ENCODE peak calls at places on chromosomes 11 and 22, in ten cellular contexts. B is HCT116; H is RWPE1; W is neural progenitor cell; U is A549; V is CD8-positive, alpha-beta memory T cell; T is left lung; Y is pancreas; X is prostate gland; Q is body of pancreas. N is an unnamed sample.

GRCh38 chr11:102564110-102564509 is 33.6 kb upstream of the MMP7 start:
- DNase-seq in B (peak), H (peak), W (no peak), U (peak), V (no peak), T (no peak), Y (no peak), X (no peak), Q (no peak), N (peak)

GRCh38 chr22:50621491-50621880 is 6.5 kb downstream of the ARSA start:
- DNase-seq in B (no peak), H (no peak), W (no peak), U (no peak), V (peak), T (no peak), Y (no peak), X (no peak), Q (no peak), N (no peak)

GRCh38 chr11:1195690-1196515 is 27.0 kb upstream of the MUC5B start:
- DNase-seq in B (no peak), H (no peak), W (no peak), U (no peak), V (peak), T (peak), Y (peak), X (no peak), Q (peak), N (no peak)

GRCh38 chr22:21951931-21952465 is 650 bp downstream of the PPM1F start:
- DNase-seq in B (no peak), H (no peak), W (peak), U (no peak), V (no peak), T (peak), Y (peak), X (peak), Q (peak), N (no peak)

GRCh38 chr11:124882339-124883071 is 15.2 kb downstream of the ROBO4 start:
- DNase-seq in B (no peak), H (no peak), W (no peak), U (no peak), V (peak), T (no peak), Y (no peak), X (no peak), Q (no peak), N (no peak)

GRCh38 chr11:111966678-111967077 is 29.5 kb downstream of the DIXDC1 start:
- DNase-seq in B (no peak), H (no peak), W (no peak), U (no peak), V (no peak), T (no peak), Y (no peak), X (no peak), Q (no peak), N (no peak)

GRCh38 chr11:73143126-73143838 is 1.2 kb upstream of the FCHSD2 start:
- DNase-seq in B (no peak), H (no peak), W (peak), U (no peak), V (no peak), T (no peak), Y (no peak), X (no peak), Q (peak), N (no peak)

GRCh38 chr11:102940714-102941588 is 14.6 kb downstream of the MMP13 start:
- DNase-seq in B (peak), H (peak), W (peak), U (peak), V (peak), T (no peak), Y (no peak), X (peak), Q (peak), N (no peak)

GRCh38 chr11:19903620-19904069 is 191.0 kb downstream of the NAV2 start:
- DNase-seq in B (peak), H (peak), W (peak), U (peak), V (no peak), T (peak), Y (peak), X (peak), Q (peak), N (no peak)

GRCh38 chr22:22756109-22756508 is 111.7 kb downstream of the GGTLC2 start:
- DNase-seq in B (no peak), H (no peak), W (no peak), U (no peak), V (no peak), T (no peak), Y (no peak), X (no peak), Q (no peak), N (no peak)

DNA sequence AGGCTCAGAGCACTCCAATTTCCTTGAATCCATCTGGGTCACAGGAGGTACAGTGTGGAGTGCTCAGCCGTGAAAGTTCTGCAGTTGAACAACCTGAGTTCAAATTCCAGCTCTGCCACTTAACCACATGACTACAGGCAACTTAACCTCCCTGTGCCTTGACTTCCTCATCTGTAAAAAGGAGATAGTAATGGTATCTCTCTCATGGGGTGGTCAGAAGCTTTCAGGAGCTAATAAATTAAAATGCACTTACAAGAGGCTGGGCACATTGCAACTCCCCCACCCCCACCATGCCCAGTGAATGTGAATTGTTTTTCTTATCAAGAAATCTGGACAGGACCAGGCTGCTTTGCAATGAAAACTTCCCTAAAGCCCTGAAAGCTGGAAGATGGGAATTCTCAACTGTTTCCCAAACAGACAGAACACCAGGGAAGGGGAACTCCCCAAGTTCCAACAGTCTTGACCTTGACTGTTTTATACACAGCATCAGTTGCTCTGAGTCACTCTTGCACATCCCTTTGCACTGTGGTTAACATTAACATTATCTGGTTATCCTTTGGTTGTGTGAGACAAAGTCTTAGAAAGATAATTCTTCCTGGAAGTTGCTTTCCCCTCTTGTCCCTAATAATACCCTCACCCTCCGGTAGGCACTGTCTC is 137.0 kb downstream of the SLC1A2 start:
- DNase-seq in B (no peak), H (no peak), W (no peak), U (peak), V (no peak), T (no peak), Y (no peak), X (no peak), Q (no peak), N (no peak)
- H3K27ac ChIP-seq in B (no peak), H (no peak), W (no peak), U (peak), V (no peak), T (no peak), Y (no peak), X (no peak), Q (no peak), N (no peak)

DNA sequence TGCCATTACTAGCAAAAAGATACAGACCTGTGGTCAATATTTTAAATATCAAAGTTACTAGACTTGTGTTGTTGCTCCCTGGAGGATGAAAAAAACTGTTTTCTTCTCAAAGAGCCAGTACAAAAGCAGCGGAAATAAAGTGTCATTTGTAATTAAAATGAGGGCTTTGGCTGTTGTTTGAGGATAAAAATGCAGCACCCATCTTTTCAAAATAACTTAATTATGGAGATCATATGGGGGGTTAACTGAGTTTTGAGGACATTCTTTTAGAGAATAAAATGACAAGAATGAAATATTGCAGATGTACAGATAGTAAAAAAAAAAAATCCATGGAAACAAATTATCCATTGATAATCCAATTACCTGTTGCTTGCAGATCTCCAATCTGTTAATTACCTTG is 1484.4 kb downstream of the LRRC4C start:
- DNase-seq in B (no peak), H (no peak), W (no peak), U (no peak), V (no peak), T (no peak), Y (no peak), X (no peak), Q (no peak), N (no peak)
- H3K27ac ChIP-seq in B (no peak), H (no peak), W (peak), U (no peak), V (no peak), T (no peak), Y (no peak), X (no peak), Q (no peak), N (no peak)

GRCh38 chr11:3796346-3796745 is 1.0 kb downstream of the NUP98 start:
- DNase-seq in B (no peak), H (no peak), W (no peak), U (no peak), V (no peak), T (no peak), Y (no peak), X (no peak), Q (no peak), N (no peak)
- H3K27ac ChIP-seq in B (no peak), H (no peak), W (no peak), U (peak), V (peak), T (peak), Y (peak), X (peak), Q (peak), N (peak)

DNA sequence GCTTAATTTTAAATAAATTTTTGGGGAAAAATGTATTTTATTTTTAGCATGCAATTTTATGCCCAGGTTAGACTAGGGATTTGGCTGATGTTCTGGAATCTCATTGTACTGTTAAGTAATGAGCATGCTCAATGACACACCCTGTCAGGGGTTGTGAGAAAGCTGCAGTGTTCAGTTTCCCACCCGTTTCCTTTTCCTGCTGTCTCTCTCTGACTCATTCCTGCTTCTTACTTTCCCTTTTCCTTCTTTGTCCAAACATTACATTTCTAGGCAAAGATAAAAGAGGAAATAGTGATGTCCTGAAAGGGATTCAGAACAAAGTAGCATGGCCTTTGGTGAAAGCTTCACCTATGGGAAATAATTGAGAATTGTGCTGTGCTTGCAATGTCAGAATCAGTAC is 22.7 kb downstream of the OOSP3 start:
- DNase-seq in B (peak), H (peak), W (no peak), U (peak), V (no peak), T (no peak), Y (no peak), X (no peak), Q (no peak), N (peak)
- H3K27ac ChIP-seq in B (no peak), H (no peak), W (no peak), U (no peak), V (no peak), T (no peak), Y (no peak), X (no peak), Q (no peak), N (no peak)

GRCh38 chr22:46549565-46549840 is 12.1 kb upstream of the CELSR1 start:
- DNase-seq in B (no peak), H (no peak), W (no peak), U (no peak), V (no peak), T (no peak), Y (no peak), X (no peak), Q (no peak), N (no peak)
- H3K27ac ChIP-seq in B (no peak), H (peak), W (no peak), U (no peak), V (no peak), T (no peak), Y (no peak), X (no peak), Q (no peak), N (no peak)

GRCh38 chr11:93512965-93513667 is 30.1 kb downstream of the SMCO4 start:
- DNase-seq in B (no peak), H (no peak), W (no peak), U (no peak), V (no peak), T (no peak), Y (no peak), X (no peak), Q (no peak), N (no peak)
- H3K27ac ChIP-seq in B (no peak), H (no peak), W (no peak), U (no peak), V (no peak), T (no peak), Y (no peak), X (no peak), Q (no peak), N (no peak)